ENCODE peak calls at places on chromosomes 7 and 10, in six cellular contexts. One of them, this sample, is unnamed.

GRCh38 chr7:73668103-73668937 is 689 bp downstream of the VPS37D start:
- DNase-seq in activated effector memory CD4-positive, alpha-beta T cell treated with Interleukin-2 at 50 U/mL for 16 hours: no peak
- DNase-seq in omental fat pad: no peak
- DNase-seq in SHP77: no peak
- DNase-seq in mesothelial cell of epicardium: no peak
- DNase-seq in spleen: peak; percentile 83
- DNase-seq in this sample: no peak

GRCh38 chr7:140639366-140640053 is 1.1 kb downstream of the DENND2A start:
- DNase-seq in activated effector memory CD4-positive, alpha-beta T cell treated with Interleukin-2 at 50 U/mL for 16 hours: no peak
- DNase-seq in omental fat pad: no peak
- DNase-seq in SHP77: no peak
- DNase-seq in mesothelial cell of epicardium: no peak
- DNase-seq in spleen: peak; percentile 62
- DNase-seq in this sample: no peak

GRCh38 chr7:26202019-26202985 is 757 bp downstream of the CBX3 start:
- DNase-seq in activated effector memory CD4-positive, alpha-beta T cell treated with Interleukin-2 at 50 U/mL for 16 hours: peak; percentile 49
- DNase-seq in omental fat pad: no peak
- DNase-seq in SHP77: no peak
- DNase-seq in mesothelial cell of epicardium: peak; percentile 41
- DNase-seq in spleen: peak; percentile 92
- DNase-seq in this sample: peak; percentile 64

GRCh38 chr10:105952153-105952552 is 1212.4 kb downstream of the SORCS1 start:
- DNase-seq in activated effector memory CD4-positive, alpha-beta T cell treated with Interleukin-2 at 50 U/mL for 16 hours: no peak
- DNase-seq in omental fat pad: no peak
- DNase-seq in SHP77: peak; percentile 19
- DNase-seq in mesothelial cell of epicardium: no peak
- DNase-seq in spleen: no peak
- DNase-seq in this sample: peak; percentile 6

GRCh38 chr7:28151965-28152364 is 28.6 kb downstream of the JAZF1 start:
- DNase-seq in activated effector memory CD4-positive, alpha-beta T cell treated with Interleukin-2 at 50 U/mL for 16 hours: no peak
- DNase-seq in omental fat pad: no peak
- DNase-seq in SHP77: no peak
- DNase-seq in mesothelial cell of epicardium: no peak
- DNase-seq in spleen: no peak
- DNase-seq in this sample: no peak

GRCh38 chr10:119251315-119251708 is 43.9 kb downstream of the GRK5 start:
- DNase-seq in activated effector memory CD4-positive, alpha-beta T cell treated with Interleukin-2 at 50 U/mL for 16 hours: no peak
- DNase-seq in omental fat pad: no peak
- DNase-seq in SHP77: no peak
- DNase-seq in mesothelial cell of epicardium: no peak
- DNase-seq in spleen: peak; percentile 22
- DNase-seq in this sample: no peak

GRCh38 chr10:118960166-118961090 is 69.1 kb upstream of the NANOS1 start:
- DNase-seq in activated effector memory CD4-positive, alpha-beta T cell treated with Interleukin-2 at 50 U/mL for 16 hours: no peak
- DNase-seq in omental fat pad: no peak
- DNase-seq in SHP77: no peak
- DNase-seq in mesothelial cell of epicardium: no peak
- DNase-seq in spleen: peak; percentile 44
- DNase-seq in this sample: peak; percentile 32

GRCh38 chr7:100684534-100685042 is 9.5 kb downstream of the GIGYF1 start:
- DNase-seq in activated effector memory CD4-positive, alpha-beta T cell treated with Interleukin-2 at 50 U/mL for 16 hours: no peak
- DNase-seq in omental fat pad: no peak
- DNase-seq in SHP77: no peak
- DNase-seq in mesothelial cell of epicardium: no peak
- DNase-seq in spleen: no peak
- DNase-seq in this sample: no peak

GRCh38 chr7:74051629-74052410 is 23.8 kb downstream of the ELN start:
- DNase-seq in activated effector memory CD4-positive, alpha-beta T cell treated with Interleukin-2 at 50 U/mL for 16 hours: no peak
- DNase-seq in omental fat pad: no peak
- DNase-seq in SHP77: peak; percentile 65
- DNase-seq in mesothelial cell of epicardium: no peak
- DNase-seq in spleen: peak; percentile 63
- DNase-seq in this sample: peak; percentile 77

GRCh38 chr10:79098596-79099015 is 29.8 kb downstream of the ZMIZ1 start:
- DNase-seq in activated effector memory CD4-positive, alpha-beta T cell treated with Interleukin-2 at 50 U/mL for 16 hours: no peak
- DNase-seq in omental fat pad: no peak
- DNase-seq in SHP77: no peak
- DNase-seq in mesothelial cell of epicardium: no peak
- DNase-seq in spleen: no peak
- DNase-seq in this sample: no peak

This sample was measured in HT-29.